ENCODE peak calls at places on chromosomes 12 and 14, in seven cellular contexts. One of them, this sample, is unnamed. For H3K4me1, the result is how much of the 10 kb centered on the place peaks cover.

GRCh38 chr14:53741379-53742225 is 215.0 kb downstream of the BMP4 start:
- DNase-seq in fibroblast of lung: peak
- DNase-seq in stomach: no peak
- DNase-seq in CD4-positive, CD25-positive, alpha-beta regulatory T cell: no peak
- DNase-seq in heart right ventricle: no peak
- DNase-seq in heart left ventricle: no peak
- DNase-seq in mucosa of descending colon: no peak
- DNase-seq in this sample: no peak

GRCh38 chr12:127485528-127485927 is 781.4 kb upstream of the TMEM132C start:
- DNase-seq in CD4-positive, CD25-positive, alpha-beta regulatory T cell: no peak
- DNase-seq in heart left ventricle: no peak
- DNase-seq in heart right ventricle: no peak
- DNase-seq in fibroblast of lung: peak
- DNase-seq in mucosa of descending colon: no peak
- DNase-seq in stomach: peak
- DNase-seq in this sample: no peak

GRCh38 chr14:51939211-51939705 is 50.1 kb upstream of the RTRAF start:
- DNase-seq in fibroblast of lung: peak
- DNase-seq in stomach: no peak
- DNase-seq in heart left ventricle: no peak
- DNase-seq in mucosa of descending colon: no peak
- DNase-seq in CD4-positive, CD25-positive, alpha-beta regulatory T cell: no peak
- DNase-seq in heart right ventricle: no peak
- DNase-seq in this sample: no peak

GRCh38 chr12:89379100-89379838 is 27.0 kb upstream of the DUSP6 start:
- DNase-seq in heart right ventricle: no peak
- DNase-seq in mucosa of descending colon: no peak
- DNase-seq in CD4-positive, CD25-positive, alpha-beta regulatory T cell: no peak
- DNase-seq in fibroblast of lung: no peak
- DNase-seq in stomach: no peak
- DNase-seq in heart left ventricle: no peak
- DNase-seq in this sample: no peak

GRCh38 chr14:21026988-21027315 is 2.1 kb upstream of the NDRG2 start:
- DNase-seq in fibroblast of lung: no peak
- DNase-seq in heart right ventricle: no peak
- DNase-seq in CD4-positive, CD25-positive, alpha-beta regulatory T cell: no peak
- DNase-seq in mucosa of descending colon: no peak
- DNase-seq in stomach: no peak
- DNase-seq in heart left ventricle: peak
- DNase-seq in this sample: no peak

GRCh38 chr12:88553941-88554658 is 26.2 kb downstream of the KITLG start:
- DNase-seq in stomach: no peak
- DNase-seq in heart right ventricle: no peak
- DNase-seq in mucosa of descending colon: no peak
- DNase-seq in fibroblast of lung: peak
- DNase-seq in CD4-positive, CD25-positive, alpha-beta regulatory T cell: no peak
- DNase-seq in heart left ventricle: no peak
- DNase-seq in this sample: no peak

GRCh38 chr14:60951781-60952435 is 29.0 kb downstream of the TRMT5 start:
- DNase-seq in heart left ventricle: no peak
- DNase-seq in heart right ventricle: no peak
- DNase-seq in stomach: no peak
- DNase-seq in CD4-positive, CD25-positive, alpha-beta regulatory T cell: no peak
- DNase-seq in fibroblast of lung: no peak
- DNase-seq in mucosa of descending colon: no peak
- DNase-seq in this sample: no peak

GRCh38 chr14:25381498-25381897 is 331.6 kb upstream of the STXBP6 start:
- DNase-seq in CD4-positive, CD25-positive, alpha-beta regulatory T cell: no peak
- DNase-seq in mucosa of descending colon: no peak
- DNase-seq in fibroblast of lung: no peak
- DNase-seq in heart right ventricle: no peak
- DNase-seq in stomach: no peak
- DNase-seq in heart left ventricle: no peak
- DNase-seq in this sample: no peak

GRCh38 chr12:25557830-25558436 is 4.8 kb upstream of the LMNTD1 start:
- DNase-seq in heart left ventricle: no peak
- DNase-seq in CD4-positive, CD25-positive, alpha-beta regulatory T cell: peak
- DNase-seq in heart right ventricle: no peak
- DNase-seq in mucosa of descending colon: no peak
- DNase-seq in stomach: no peak
- DNase-seq in fibroblast of lung: peak
- DNase-seq in this sample: no peak

GRCh38 chr12:56107242-56107641 is 2.9 kb downstream of the PA2G4 start:
- DNase-seq in heart left ventricle: no peak
- DNase-seq in CD4-positive, CD25-positive, alpha-beta regulatory T cell: no peak
- DNase-seq in heart right ventricle: no peak
- DNase-seq in fibroblast of lung: no peak
- DNase-seq in stomach: no peak
- DNase-seq in mucosa of descending colon: no peak
- DNase-seq in this sample: no peak

GRCh38 chr12:51529586-51529985 is 61.4 kb upstream of the SCN8A start:
- DNase-seq in stomach: no peak
- DNase-seq in heart left ventricle: no peak
- DNase-seq in fibroblast of lung: no peak
- DNase-seq in CD4-positive, CD25-positive, alpha-beta regulatory T cell: no peak
- DNase-seq in heart right ventricle: no peak
- DNase-seq in mucosa of descending colon: no peak
- DNase-seq in this sample: no peak

GRCh38 chr12:93595336-93595735 is 22.9 kb downstream of the SOCS2 start:
- DNase-seq in fibroblast of lung: no peak
- DNase-seq in mucosa of descending colon: no peak
- DNase-seq in CD4-positive, CD25-positive, alpha-beta regulatory T cell: no peak
- DNase-seq in stomach: no peak
- DNase-seq in heart left ventricle: no peak
- DNase-seq in heart right ventricle: no peak
- DNase-seq in this sample: no peak

GRCh38 chr12:53324113-53324778 is 2.8 kb upstream of the AAAS start:
- DNase-seq in heart left ventricle: peak
- DNase-seq in mucosa of descending colon: peak
- DNase-seq in fibroblast of lung: peak
- DNase-seq in heart right ventricle: no peak
- DNase-seq in stomach: peak
- DNase-seq in CD4-positive, CD25-positive, alpha-beta regulatory T cell: peak
- DNase-seq in this sample: peak

GRCh38 chr12:118645219-118645618 is 268.9 kb downstream of the SUDS3 start:
- DNase-seq in CD4-positive, CD25-positive, alpha-beta regulatory T cell: peak
- DNase-seq in mucosa of descending colon: no peak
- DNase-seq in fibroblast of lung: no peak
- DNase-seq in stomach: no peak
- DNase-seq in heart right ventricle: no peak
- DNase-seq in heart left ventricle: no peak
- DNase-seq in this sample: no peak

GRCh38 chr12:2363836-2364565 is 311.2 kb downstream of the CACNA1C start:
- DNase-seq in mucosa of descending colon: peak
- DNase-seq in heart right ventricle: no peak
- DNase-seq in fibroblast of lung: no peak
- DNase-seq in CD4-positive, CD25-positive, alpha-beta regulatory T cell: no peak
- DNase-seq in heart left ventricle: no peak
- DNase-seq in stomach: no peak
- DNase-seq in this sample: no peak

GRCh38 chr14:69268223-69268622 is 8.3 kb downstream of the GALNT16 start:
- DNase-seq in heart right ventricle: no peak
- DNase-seq in heart left ventricle: peak
- DNase-seq in mucosa of descending colon: no peak
- DNase-seq in stomach: no peak
- DNase-seq in CD4-positive, CD25-positive, alpha-beta regulatory T cell: no peak
- DNase-seq in fibroblast of lung: peak
- DNase-seq in this sample: no peak

GRCh38 chr12:70787612-70788011 is 132.9 kb downstream of the PTPRR start:
- DNase-seq in stomach: no peak
- DNase-seq in mucosa of descending colon: no peak
- DNase-seq in heart right ventricle: no peak
- DNase-seq in heart left ventricle: no peak
- DNase-seq in CD4-positive, CD25-positive, alpha-beta regulatory T cell: no peak
- DNase-seq in fibroblast of lung: no peak
- DNase-seq in this sample: no peak

GRCh38 chr14:73441286-73441685 is 17.1 kb downstream of the NUMB start:
- DNase-seq in CD4-positive, CD25-positive, alpha-beta regulatory T cell: no peak
- DNase-seq in heart left ventricle: no peak
- DNase-seq in mucosa of descending colon: no peak
- DNase-seq in fibroblast of lung: no peak
- DNase-seq in heart right ventricle: no peak
- DNase-seq in stomach: no peak
- DNase-seq in this sample: no peak

GRCh38 chr12:62533755-62534107 is 67.1 kb downstream of the MON2 start:
- DNase-seq in fibroblast of lung: no peak
- DNase-seq in mucosa of descending colon: no peak
- DNase-seq in stomach: peak
- DNase-seq in heart right ventricle: no peak
- DNase-seq in heart left ventricle: no peak
- DNase-seq in CD4-positive, CD25-positive, alpha-beta regulatory T cell: no peak
- DNase-seq in this sample: no peak

GRCh38 chr14:89255012-89255411 is 162.0 kb downstream of the FOXN3 start:
- DNase-seq in fibroblast of lung: no peak
- DNase-seq in stomach: no peak
- DNase-seq in mucosa of descending colon: no peak
- DNase-seq in heart right ventricle: no peak
- DNase-seq in CD4-positive, CD25-positive, alpha-beta regulatory T cell: no peak
- DNase-seq in heart left ventricle: no peak
- DNase-seq in this sample: no peak

GRCh38 chr14:91060472-91061308 is at the start of gene RPS6KA5:
- DNase-seq in mucosa of descending colon: peak
- DNase-seq in stomach: peak
- DNase-seq in heart right ventricle: peak
- DNase-seq in CD4-positive, CD25-positive, alpha-beta regulatory T cell: peak
- DNase-seq in heart left ventricle: peak
- DNase-seq in fibroblast of lung: peak
- DNase-seq in this sample: peak

GRCh38 chr12:8612629-8613028 is at the start of gene AICDA:
- DNase-seq in heart left ventricle: no peak
- DNase-seq in stomach: no peak
- DNase-seq in heart right ventricle: no peak
- DNase-seq in fibroblast of lung: no peak
- DNase-seq in CD4-positive, CD25-positive, alpha-beta regulatory T cell: no peak
- DNase-seq in mucosa of descending colon: no peak
- DNase-seq in this sample: no peak
- H3K4me3 ChIP-seq in heart left ventricle: no peak
- H3K4me3 ChIP-seq in stomach: no peak
- H3K4me3 ChIP-seq in heart right ventricle: no peak
- H3K4me3 ChIP-seq in fibroblast of lung: no peak
- H3K4me3 ChIP-seq in CD4-positive, CD25-positive, alpha-beta regulatory T cell: no peak
- H3K4me3 ChIP-seq in mucosa of descending colon: no peak
- H3K4me3 ChIP-seq in this sample: no peak

GRCh38 chr12:101830391-101831325 is at the start of gene GNPTAB:
- DNase-seq in heart right ventricle: peak
- DNase-seq in mucosa of descending colon: peak
- DNase-seq in heart left ventricle: peak
- DNase-seq in fibroblast of lung: peak
- DNase-seq in CD4-positive, CD25-positive, alpha-beta regulatory T cell: peak
- DNase-seq in stomach: peak
- DNase-seq in this sample: peak

GRCh38 chr12:101832030-101832429 is 1.3 kb upstream of the GNPTAB start:
- DNase-seq in CD4-positive, CD25-positive, alpha-beta regulatory T cell: no peak
- DNase-seq in heart right ventricle: no peak
- DNase-seq in stomach: no peak
- DNase-seq in heart left ventricle: no peak
- DNase-seq in mucosa of descending colon: no peak
- DNase-seq in fibroblast of lung: no peak
- DNase-seq in this sample: no peak

GRCh38 chr12:101826766-101827368 is 3.9 kb downstream of the GNPTAB start:
- DNase-seq in CD4-positive, CD25-positive, alpha-beta regulatory T cell: peak
- DNase-seq in mucosa of descending colon: no peak
- DNase-seq in fibroblast of lung: no peak
- DNase-seq in heart left ventricle: no peak
- DNase-seq in stomach: no peak
- DNase-seq in heart right ventricle: no peak
- DNase-seq in this sample: no peak

GRCh38 chr12:101829639-101830390 is 944 bp downstream of the GNPTAB start:
- DNase-seq in heart left ventricle: no peak
- DNase-seq in mucosa of descending colon: no peak
- DNase-seq in stomach: peak
- DNase-seq in fibroblast of lung: no peak
- DNase-seq in CD4-positive, CD25-positive, alpha-beta regulatory T cell: peak
- DNase-seq in heart right ventricle: no peak
- DNase-seq in this sample: no peak

GRCh38 chr12:101828463-101829196 is 2.1 kb downstream of the GNPTAB start:
- DNase-seq in CD4-positive, CD25-positive, alpha-beta regulatory T cell: peak
- DNase-seq in fibroblast of lung: no peak
- DNase-seq in heart right ventricle: no peak
- DNase-seq in mucosa of descending colon: no peak
- DNase-seq in heart left ventricle: no peak
- DNase-seq in stomach: no peak
- DNase-seq in this sample: no peak
- H3K4me1 ChIP-seq in CD4-positive, CD25-positive, alpha-beta regulatory T cell: half or more
- H3K4me1 ChIP-seq in fibroblast of lung: under half
- H3K4me1 ChIP-seq in heart right ventricle: half or more
- H3K4me1 ChIP-seq in mucosa of descending colon: under half
- H3K4me1 ChIP-seq in heart left ventricle: under half
- H3K4me1 ChIP-seq in stomach: half or more
- H3K4me1 ChIP-seq in this sample: under half

DNA sequence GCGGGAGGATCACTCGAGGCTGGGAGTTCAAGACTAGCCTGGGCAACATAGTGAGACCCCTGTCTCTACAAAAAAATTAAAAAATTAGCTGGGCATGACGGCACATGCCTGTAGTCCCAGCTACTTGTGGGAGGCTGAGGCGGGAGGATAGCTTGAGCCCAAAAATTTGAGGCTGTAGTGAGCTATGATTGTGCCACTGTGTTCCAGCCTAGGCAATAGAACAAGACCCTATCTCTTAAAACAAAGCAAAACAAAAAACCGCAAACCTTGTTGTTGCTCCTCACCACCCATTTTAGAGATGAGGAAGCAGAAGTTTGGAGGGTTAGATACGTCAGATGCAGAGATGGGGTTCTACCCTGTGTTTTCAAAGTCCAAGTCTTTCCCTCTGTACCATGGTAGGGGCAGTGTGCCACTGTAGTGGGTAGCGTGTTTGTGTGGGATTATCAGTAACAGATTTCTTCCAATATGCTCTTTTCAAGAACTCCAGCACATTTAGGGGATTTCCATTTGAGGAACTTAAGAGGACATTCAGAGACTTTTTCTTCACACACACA is 186.4 kb downstream of the CHST11 start:
- DNase-seq in fibroblast of lung: no peak
- DNase-seq in heart right ventricle: no peak
- DNase-seq in mucosa of descending colon: no peak
- DNase-seq in heart left ventricle: no peak
- DNase-seq in CD4-positive, CD25-positive, alpha-beta regulatory T cell: peak
- DNase-seq in stomach: no peak
- DNase-seq in this sample: no peak
- H3K4me3 ChIP-seq in fibroblast of lung: no peak
- H3K4me3 ChIP-seq in heart right ventricle: no peak
- H3K4me3 ChIP-seq in mucosa of descending colon: no peak
- H3K4me3 ChIP-seq in heart left ventricle: no peak
- H3K4me3 ChIP-seq in CD4-positive, CD25-positive, alpha-beta regulatory T cell: peak
- H3K4me3 ChIP-seq in stomach: no peak
- H3K4me3 ChIP-seq in this sample: no peak

DNA sequence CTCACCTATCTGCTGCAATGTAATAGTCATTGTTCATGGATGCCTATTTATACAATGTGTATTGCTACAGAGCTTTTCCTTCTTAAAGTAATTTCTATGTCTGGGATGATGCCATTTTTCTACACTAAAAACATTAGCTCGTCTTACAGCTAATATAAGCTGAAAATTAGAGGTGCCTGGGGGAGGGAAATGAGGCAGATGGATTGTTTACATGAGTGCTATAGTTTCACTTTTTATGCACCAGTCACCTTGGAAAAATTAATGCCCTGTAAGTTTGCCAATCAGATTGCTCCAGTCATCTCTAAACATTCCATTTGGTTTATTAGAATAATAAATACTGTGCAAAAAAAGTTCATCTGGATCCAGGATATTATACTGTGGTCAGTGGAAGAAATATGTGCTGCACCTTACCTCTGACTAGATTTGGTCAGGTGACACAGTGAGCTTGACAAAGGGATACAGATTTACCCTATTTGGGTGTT is 436.2 kb downstream of the RAD51B start:
- DNase-seq in heart right ventricle: no peak
- DNase-seq in CD4-positive, CD25-positive, alpha-beta regulatory T cell: no peak
- DNase-seq in heart left ventricle: no peak
- DNase-seq in fibroblast of lung: peak
- DNase-seq in mucosa of descending colon: no peak
- DNase-seq in stomach: no peak
- DNase-seq in this sample: no peak
- H3K4me1 ChIP-seq in heart right ventricle: under half
- H3K4me1 ChIP-seq in CD4-positive, CD25-positive, alpha-beta regulatory T cell: under half
- H3K4me1 ChIP-seq in heart left ventricle: under half
- H3K4me1 ChIP-seq in fibroblast of lung: under half
- H3K4me1 ChIP-seq in mucosa of descending colon: under half
- H3K4me1 ChIP-seq in stomach: under half
- H3K4me1 ChIP-seq in this sample: under half

This sample was measured in CD8-positive, alpha-beta T cell.